ENCODE peak calls at places on chromosomes 5 and 9, in four cellular contexts. W is astrocyte of the spinal cord, K is NCI-H2081, P is cardiac fibroblast. Z is an unnamed sample.
A peak's percentile ranks its signal among the peaks of the same experiment; 100 is the strongest.

GRCh38 chr5:74626386-74627222 is 13.9 kb downstream of the ENC1 start:
- DNase-seq in P (no peak), K (no peak), W (peak; percentile 20), Z (no peak)

GRCh38 chr9:20835364-20836286 is 151.6 kb downstream of the FOCAD start:
- DNase-seq in P (peak; percentile 31), W (peak; percentile 49), K (peak; percentile 64), Z (no peak)

GRCh38 chr9:89347651-89348050 is 29.4 kb downstream of the SECISBP2 start:
- DNase-seq in W (no peak), K (no peak), P (no peak), Z (no peak)

GRCh38 chr5:14842117-14842516 is 29.5 kb downstream of the ANKH start:
- DNase-seq in K (peak; percentile 42), P (no peak), W (no peak), Z (no peak)

GRCh38 chr5:96733771-96734498 is 71.8 kb downstream of the CAST start:
- DNase-seq in P (peak; percentile 23), K (no peak), W (peak; percentile 20), Z (no peak)

GRCh38 chr9:136964171-136964689 is 12.2 kb downstream of the LCN12 start:
- DNase-seq in W (no peak), K (no peak), P (no peak), Z (no peak)

GRCh38 chr5:140221697-140222223 is 46.8 kb downstream of the CYSTM1 start:
- DNase-seq in W (peak; percentile 81), K (no peak), P (peak; percentile 88), Z (no peak)

GRCh38 chr5:151178779-151179488 is 21.4 kb upstream of the ANXA6 start:
- DNase-seq in W (no peak), P (no peak), K (no peak), Z (no peak)

GRCh38 chr9:20040991-20041606 is 252.3 kb upstream of the SLC24A2 start:
- DNase-seq in K (peak; percentile 43), W (no peak), P (no peak), Z (no peak)

GRCh38 chr5:14702238-14702839 is 37.8 kb downstream of the OTULIN start:
- DNase-seq in W (no peak), K (no peak), P (no peak), Z (no peak)

GRCh38 chr9:133694686-133695085 is 43.5 kb downstream of the SARDH start:
- DNase-seq in W (no peak), P (no peak), K (no peak), Z (no peak)

GRCh38 chr9:35945341-35946018 is 12.5 kb downstream of the OR2S2 start:
- DNase-seq in K (peak; percentile 84), P (peak; percentile 93), W (peak; percentile 85), Z (peak; percentile 69)

GRCh38 chr5:125575561-125576504 is 829.4 kb upstream of the ZNF608 start:
- DNase-seq in K (peak; percentile 73), P (no peak), W (peak; percentile 43), Z (no peak)

GRCh38 chr5:43190755-43191603 is 1.0 kb upstream of the NIM1K start:
- DNase-seq in K (no peak), P (peak; percentile 46), W (peak; percentile 37), Z (no peak)

GRCh38 chr9:86807577-86807976 is 139.7 kb downstream of the GAS1 start:
- DNase-seq in P (no peak), W (no peak), K (no peak), Z (no peak)

GRCh38 chr5:148186248-148187003 is 16.4 kb upstream of the SPINK6 start:
- DNase-seq in W (peak; percentile 83), P (peak; percentile 89), K (no peak), Z (no peak)

GRCh38 chr5:124310453-124310852 is 436.0 kb downstream of the ZNF608 start:
- DNase-seq in W (no peak), K (no peak), P (no peak), Z (no peak)

GRCh38 chr5:134445841-134446818 is 34.4 kb upstream of the CDKN2AIPNL start:
- DNase-seq in K (no peak), P (no peak), W (no peak), Z (no peak)

GRCh38 chr5:153831976-153832375 is 206.7 kb downstream of the FAM114A2 start:
- DNase-seq in K (no peak), W (peak; percentile 17), P (peak; percentile 68), Z (peak; percentile 16)

GRCh38 chr5:96629774-96630173 is 32.4 kb upstream of the CAST start:
- DNase-seq in W (peak; percentile 93), P (peak; percentile 95), K (no peak), Z (no peak)

GRCh38 chr5:171874210-171874609 is 88.6 kb downstream of the SMIM23 start:
- DNase-seq in P (peak; percentile 81), W (peak; percentile 18), K (no peak), Z (no peak)

GRCh38 chr5:147822686-147823491 is 8.6 kb downstream of the SPINK1 start:
- DNase-seq in W (peak; percentile 75), K (peak; percentile 61), P (peak; percentile 74), Z (peak; percentile 15)

GRCh38 chr5:89988998-89989690 is 420.4 kb downstream of the CETN3 start:
- DNase-seq in W (peak; percentile 62), K (no peak), P (peak; percentile 84), Z (no peak)

GRCh38 chr5:55897905-55898304 is 46.7 kb downstream of the IL31RA start:
- DNase-seq in K (no peak), P (peak; percentile 68), W (peak; percentile 85), Z (no peak)

GRCh38 chr5:35274839-35275509 is 44.7 kb upstream of the PRLR start:
- DNase-seq in P (no peak), K (no peak), W (no peak), Z (no peak)

GRCh38 chr9:114000063-114000454 is 78.0 kb downstream of the AMBP start:
- DNase-seq in K (no peak), P (no peak), W (no peak), Z (no peak)

GRCh38 chr5:161414896-161415295 is 131.6 kb downstream of the GABRB2 start:
- DNase-seq in P (no peak), W (no peak), K (no peak), Z (no peak)

GRCh38 chr9:114662081-114662989 is 4.7 kb upstream of the TEX53 start:
- DNase-seq in P (peak; percentile 55), W (peak; percentile 31), K (peak; percentile 17), Z (peak; percentile 48)

Z was measured in NT2/D1.